ENCODE peak calls at places on chromosomes 12 and 14, in five cellular contexts. X is epithelial cell of esophagus; Q is A549; B is CD8-positive, alpha-beta memory T cell; L is GM13976. V is an unnamed sample.

GRCh38 chr14:50254248-50254647 is 22.9 kb upstream of the SOS2 start:
- DNase-seq in Q (no peak), L (no peak), B (no peak), X (no peak), V (no peak)

GRCh38 chr12:132398386-132398991 is 69.1 kb upstream of the GALNT9 start:
- DNase-seq in B (no peak), Q (no peak), L (no peak), X (no peak), V (no peak)

GRCh38 chr12:100254876-100255275 is 12.0 kb downstream of the DEPDC4 start:
- DNase-seq in X (peak), Q (no peak), L (no peak), B (no peak), V (no peak)

GRCh38 chr14:37870947-37871346 is 275.5 kb downstream of the TTC6 start:
- DNase-seq in Q (no peak), X (peak), B (no peak), L (no peak), V (no peak)

GRCh38 chr12:75660107-75660530 is 148.7 kb upstream of the KRR1 start:
- DNase-seq in L (no peak), X (peak), Q (peak), B (no peak), V (no peak)

GRCh38 chr14:20624495-20625070 is 16.9 kb downstream of the OR6S1 start:
- DNase-seq in X (peak), L (peak), Q (peak), B (peak), V (no peak)

GRCh38 chr12:131564843-131565242 is 146.0 kb upstream of the SFSWAP start:
- DNase-seq in X (no peak), B (no peak), Q (no peak), L (no peak), V (no peak)

GRCh38 chr14:32189806-32190205 is 12.0 kb upstream of the RNU6-7 start:
- DNase-seq in Q (no peak), B (no peak), X (no peak), L (no peak), V (no peak)

GRCh38 chr12:91326043-91327027 is 143.7 kb upstream of the DCN start:
- DNase-seq in B (peak), L (peak), Q (peak), X (peak), V (no peak)

GRCh38 chr14:71021347-71022014 is 114.2 kb downstream of the PCNX1 start:
- DNase-seq in B (no peak), Q (peak), X (no peak), L (no peak), V (no peak)

GRCh38 chr14:88831285-88831684 is 6.8 kb downstream of the TTC8 start:
- DNase-seq in B (no peak), Q (no peak), X (peak), L (no peak), V (no peak)

GRCh38 chr14:75561013-75561432 is 17.4 kb upstream of the FLVCR2 start:
- DNase-seq in X (peak), L (peak), Q (peak), B (peak), V (peak)

GRCh38 chr12:113030875-113031525 is 25.5 kb upstream of the DTX1 start:
- DNase-seq in B (no peak), Q (peak), X (peak), L (peak), V (peak)

GRCh38 chr14:94464290-94464689 is 11.7 kb upstream of the SERPINA11 start:
- DNase-seq in Q (no peak), L (no peak), B (no peak), X (no peak), V (no peak)

GRCh38 chr12:115464008-115464672 is 780.2 kb upstream of the TBX3 start:
- DNase-seq in B (no peak), X (peak), L (no peak), Q (no peak), V (no peak)

GRCh38 chr12:8508224-8508623 is 5.1 kb upstream of the CLEC4D start:
- DNase-seq in B (no peak), L (no peak), X (no peak), Q (no peak), V (no peak)

GRCh38 chr14:35213869-35214387 is 78.3 kb upstream of the PSMA6 start:
- DNase-seq in L (no peak), B (no peak), X (peak), Q (peak), V (no peak)

GRCh38 chr14:96148631-96149030 is 56.0 kb upstream of the BDKRB2 start:
- DNase-seq in Q (no peak), B (no peak), X (no peak), L (no peak), V (no peak)

GRCh38 chr12:12890492-12890814 is 909 bp upstream of the GPRC5A start:
- DNase-seq in X (no peak), Q (no peak), B (no peak), L (no peak), V (no peak)

GRCh38 chr12:84585996-84586395 is 326.6 kb downstream of the SLC6A15 start:
- DNase-seq in X (peak), Q (no peak), B (no peak), L (no peak), V (no peak)

GRCh38 chr12:69984216-69984615 is 159.2 kb downstream of the MYRFL start:
- DNase-seq in X (no peak), L (no peak), Q (no peak), B (no peak), V (no peak)

GRCh38 chr14:69945347-69945746 is 66.1 kb downstream of the SMOC1 start:
- DNase-seq in X (no peak), L (no peak), Q (no peak), B (no peak), V (no peak)

GRCh38 chr12:78674311-78675085 is 190.1 kb upstream of the SYT1 start:
- DNase-seq in X (peak), B (no peak), Q (no peak), L (no peak), V (no peak)

GRCh38 chr14:95340201-95340697 is 20.5 kb upstream of the CLMN start:
- DNase-seq in X (peak), Q (peak), B (no peak), L (no peak), V (no peak)

GRCh38 chr14:79009286-79009685 is 839.1 kb downstream of the NRXN3 start:
- DNase-seq in X (no peak), Q (no peak), B (no peak), L (no peak), V (no peak)

GRCh38 chr14:80136358-80136757 is 74.9 kb downstream of the DIO2 start:
- DNase-seq in B (no peak), Q (peak), L (no peak), X (peak), V (no peak)

GRCh38 chr14:74035556-74035955 is 16.4 kb downstream of the BBOF1 start:
- DNase-seq in L (no peak), Q (no peak), B (no peak), X (peak), V (no peak)

GRCh38 chr14:89267163-89267562 is 149.9 kb downstream of the FOXN3 start:
- DNase-seq in L (no peak), B (no peak), X (no peak), Q (no peak), V (no peak)

GRCh38 chr12:124868252-124868965 is 4.7 kb upstream of the SCARB1 start:
- DNase-seq in X (no peak), L (no peak), B (no peak), Q (no peak), V (no peak)

GRCh38 chr14:81509838-81510452 is 23.7 kb downstream of the SEL1L start:
- DNase-seq in B (no peak), L (no peak), Q (no peak), X (no peak), V (no peak)

GRCh38 chr14:94998702-94999101 is 158.6 kb downstream of the DICER1 start:
- DNase-seq in X (no peak), B (no peak), Q (peak), L (no peak), V (no peak)

GRCh38 chr14:41782488-41782887 is 175.8 kb downstream of the LRFN5 start:
- DNase-seq in X (no peak), B (no peak), Q (no peak), L (no peak), V (no peak)

GRCh38 chr14:73788871-73789590 is 62.6 kb upstream of the PTGR2 start:
- DNase-seq in L (no peak), Q (no peak), X (peak), B (no peak), V (no peak)

GRCh38 chr12:120468271-120468845 is 1.2 kb downstream of the SRSF9 start:
- DNase-seq in Q (peak), X (peak), B (no peak), L (peak), V (no peak)

GRCh38 chr12:124869011-124869665 is 5.5 kb upstream of the SCARB1 start:
- DNase-seq in B (no peak), Q (no peak), X (peak), L (no peak), V (no peak)

GRCh38 chr12:112035219-112035765 is 22.1 kb downstream of the ERP29 start:
- DNase-seq in Q (no peak), B (no peak), L (no peak), X (no peak), V (no peak)

GRCh38 chr12:49568442-49568776 is 467 bp upstream of the MCRS1 start:
- DNase-seq in B (no peak), X (no peak), L (no peak), Q (no peak), V (no peak)

GRCh38 chr12:59007620-59008019 is 87.3 kb upstream of the LRIG3 start:
- DNase-seq in B (no peak), X (peak), L (no peak), Q (no peak), V (no peak)

GRCh38 chr14:27945512-27945911 is 821.1 kb upstream of the FOXG1 start:
- DNase-seq in Q (no peak), L (no peak), B (no peak), X (no peak), V (no peak)